ENCODE peak calls at places on chromosomes 6 and 20, in four cellular contexts. R is Peyer's patch, A is body of pancreas, J is transverse colon. U is an unnamed sample.

GRCh38 chr20:20761302-20761701 is 48.9 kb upstream of the RALGAPA2 start:
- DNase-seq in R (no peak), A (no peak), J (no peak), U (no peak)

GRCh38 chr6:105179244-105180065 is at the start of gene POPDC3:
- DNase-seq in R (peak), A (no peak), J (peak), U (no peak)

GRCh38 chr6:145214570-145214969 is 520.8 kb downstream of the EPM2A start:
- DNase-seq in R (no peak), A (no peak), J (no peak), U (peak)

GRCh38 chr20:56922497-56922896 is 293.4 kb downstream of the TFAP2C start:
- DNase-seq in R (no peak), A (no peak), J (no peak), U (no peak)

GRCh38 chr6:30480536-30481156 is 8.7 kb upstream of the HLA-E start:
- DNase-seq in R (no peak), A (no peak), J (no peak), U (no peak)

GRCh38 chr6:152701081-152701862 is 3.6 kb downstream of the MYCT1 start:
- DNase-seq in R (no peak), A (no peak), J (no peak), U (no peak)

GRCh38 chr6:25583099-25583498 is 68.9 kb upstream of the SCGN start:
- DNase-seq in R (no peak), A (no peak), J (no peak), U (no peak)

GRCh38 chr6:12548526-12548925 is 168.0 kb upstream of the PHACTR1 start:
- DNase-seq in R (no peak), A (no peak), J (no peak), U (no peak)

GRCh38 chr6:69988458-69989126 is 122.2 kb downstream of the COL19A1 start:
- DNase-seq in R (no peak), A (no peak), J (no peak), U (no peak)

GRCh38 chr6:104787305-104787704 is 72.4 kb downstream of the HACE1 start:
- DNase-seq in R (no peak), A (no peak), J (no peak), U (no peak)

GRCh38 chr20:22578221-22579118 is 5.9 kb downstream of the FOXA2 start:
- DNase-seq in R (no peak), A (peak), J (peak), U (no peak)

GRCh38 chr6:50724381-50725124 is 11.2 kb downstream of the TFAP2D start:
- DNase-seq in R (no peak), A (no peak), J (no peak), U (no peak)

GRCh38 chr6:55802259-55802658 is 73.1 kb downstream of the BMP5 start:
- DNase-seq in R (no peak), A (no peak), J (no peak), U (no peak)

GRCh38 chr6:18269253-18269652 is 4.9 kb upstream of the DEK start:
- DNase-seq in R (no peak), A (no peak), J (no peak), U (no peak)

GRCh38 chr20:51487525-51488279 is 54.8 kb downstream of the NFATC2 start:
- DNase-seq in R (no peak), A (no peak), J (no peak), U (no peak)

GRCh38 chr20:9319687-9320384 is 194.6 kb upstream of the LAMP5 start:
- DNase-seq in R (no peak), A (no peak), J (no peak), U (no peak)

GRCh38 chr6:99943846-99944245 is 50.2 kb downstream of the MCHR2 start:
- DNase-seq in R (no peak), A (no peak), J (no peak), U (no peak)

GRCh38 chr20:4787069-4787468 is 65.4 kb downstream of the PRND start:
- DNase-seq in R (no peak), A (no peak), J (no peak), U (peak)

GRCh38 chr20:10715035-10715434 is 41.2 kb upstream of the JAG1 start:
- DNase-seq in R (no peak), A (no peak), J (no peak), U (no peak)

GRCh38 chr6:144786825-144787224 is 501.7 kb downstream of the UTRN start:
- DNase-seq in R (no peak), A (no peak), J (no peak), U (no peak)

GRCh38 chr20:41004561-41005360 is 23.9 kb upstream of the TOP1 start:
- DNase-seq in R (no peak), A (no peak), J (no peak), U (no peak)

GRCh38 chr6:100633096-100633766 is 168.5 kb upstream of the SIM1 start:
- DNase-seq in R (no peak), A (no peak), J (no peak), U (peak)

GRCh38 chr20:50729925-50730764 is 1.2 kb upstream of the PARD6B start:
- DNase-seq in R (peak), A (peak), J (peak), U (no peak)

GRCh38 chr20:2101057-2101934 is at the start of gene STK35:
- DNase-seq in R (no peak), A (peak), J (peak), U (peak)

GRCh38 chr20:49671429-49671828 is 42.2 kb downstream of the B4GALT5 start:
- DNase-seq in R (no peak), A (no peak), J (no peak), U (peak)

GRCh38 chr20:49666906-49667305 is 46.8 kb downstream of the B4GALT5 start:
- DNase-seq in R (no peak), A (no peak), J (no peak), U (no peak)

GRCh38 chr20:49669601-49670189 is 44.0 kb downstream of the B4GALT5 start:
- DNase-seq in R (no peak), A (no peak), J (no peak), U (no peak)

GRCh38 chr20:49665796-49666195 is 47.9 kb downstream of the B4GALT5 start:
- DNase-seq in R (no peak), A (no peak), J (no peak), U (no peak)

GRCh38 chr20:49668181-49668877 is 45.3 kb downstream of the B4GALT5 start:
- DNase-seq in R (peak), A (peak), J (peak), U (peak)
- TF ChIP-seq POLR2A in R (no peak), A (no peak), J (no peak), U (no peak)

GRCh38 chr6:166954118-166954713 is 2.1 kb downstream of the RNASET2 start:
- DNase-seq in R (no peak), A (no peak), J (peak), U (no peak)

GRCh38 chr6:166956444-166957086 is at the start of gene RNASET2:
- DNase-seq in R (peak), A (peak), J (peak), U (peak)

GRCh38 chr6:166957087-166957804 is 896 bp upstream of the RNASET2 start:
- DNase-seq in R (peak), A (peak), J (peak), U (peak)

GRCh38 chr6:166955865-166956443 is 396 bp downstream of the RNASET2 start:
- DNase-seq in R (no peak), A (peak), J (no peak), U (no peak)

DNA sequence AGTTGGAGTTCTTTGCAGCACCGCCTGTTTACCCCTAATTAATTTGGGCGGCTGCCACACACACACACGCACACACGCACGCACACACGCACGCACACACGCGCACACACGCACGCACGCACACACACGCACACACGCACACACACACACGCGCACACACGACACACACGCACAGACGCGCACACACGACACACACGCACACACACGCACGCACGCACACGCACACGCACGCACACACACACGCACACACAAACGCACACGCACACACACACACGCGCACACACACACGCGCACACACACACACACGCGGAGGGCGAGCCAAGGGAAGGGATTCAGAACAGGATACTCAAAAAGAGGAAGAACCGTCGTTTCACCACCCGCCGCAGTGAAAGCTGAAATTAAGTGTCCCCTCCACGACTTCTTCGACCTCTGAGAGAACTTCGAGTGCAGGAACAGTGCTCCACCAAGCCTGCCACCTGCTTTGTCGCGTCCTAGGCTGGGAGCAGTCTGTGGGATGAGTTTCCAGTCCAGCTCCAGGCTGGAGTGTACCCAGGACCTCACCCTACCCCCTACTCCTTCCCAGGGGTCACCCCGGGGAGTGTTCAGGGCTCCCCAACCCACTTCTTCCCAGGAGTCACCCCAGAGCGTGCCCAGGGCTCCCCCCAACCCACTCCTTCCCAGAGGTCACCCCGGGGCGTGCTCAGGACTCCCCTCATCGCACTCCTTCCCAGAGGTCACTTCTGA is 1.1 kb downstream of the RNASET2 start:
- DNase-seq in R (no peak), A (peak), J (peak), U (peak)
- TF ChIP-seq POLR2A in R (no peak), A (no peak), J (no peak), U (no peak)

DNA sequence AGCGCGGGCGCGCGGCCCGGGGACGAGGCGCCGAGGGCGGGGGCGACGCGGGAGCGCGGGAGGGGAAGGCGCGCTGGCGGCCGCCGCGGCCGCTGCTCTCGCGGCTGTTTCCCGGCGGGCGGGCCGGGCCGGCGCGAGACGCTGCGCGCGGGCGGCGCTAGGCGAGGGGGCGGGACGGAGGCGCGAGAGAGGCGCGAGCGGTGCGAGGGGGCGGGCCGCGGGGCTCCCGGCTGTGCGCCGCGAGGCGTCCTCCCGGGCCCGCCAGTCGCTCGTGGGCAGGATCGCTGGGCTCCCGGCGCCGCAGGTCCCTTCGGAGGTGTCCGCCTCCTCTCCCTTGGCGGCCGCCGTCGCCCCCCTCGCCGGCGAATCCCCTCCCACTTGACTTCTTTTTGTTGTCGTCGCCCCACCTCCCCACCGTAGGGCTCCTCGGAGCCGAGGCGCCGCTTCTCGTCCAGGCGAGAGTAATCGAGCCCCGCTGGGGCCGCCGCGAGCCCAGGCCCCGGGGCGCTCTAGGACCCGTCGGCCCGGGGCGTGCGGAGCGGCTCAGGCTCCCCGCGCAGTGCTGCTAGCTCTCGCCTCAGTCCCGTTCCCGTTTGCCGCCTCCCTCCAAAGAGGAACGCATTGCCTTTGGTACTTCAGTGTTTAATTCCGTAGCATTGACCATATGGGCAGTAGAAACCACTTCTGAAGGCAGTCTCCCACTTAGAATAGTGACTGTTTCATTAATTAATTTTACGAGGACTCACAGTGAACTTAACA is at the start of gene RANBP9:
- DNase-seq in R (peak), A (peak), J (peak), U (peak)
- TF ChIP-seq POLR2A in R (peak), A (peak), J (peak), U (peak)

DNA sequence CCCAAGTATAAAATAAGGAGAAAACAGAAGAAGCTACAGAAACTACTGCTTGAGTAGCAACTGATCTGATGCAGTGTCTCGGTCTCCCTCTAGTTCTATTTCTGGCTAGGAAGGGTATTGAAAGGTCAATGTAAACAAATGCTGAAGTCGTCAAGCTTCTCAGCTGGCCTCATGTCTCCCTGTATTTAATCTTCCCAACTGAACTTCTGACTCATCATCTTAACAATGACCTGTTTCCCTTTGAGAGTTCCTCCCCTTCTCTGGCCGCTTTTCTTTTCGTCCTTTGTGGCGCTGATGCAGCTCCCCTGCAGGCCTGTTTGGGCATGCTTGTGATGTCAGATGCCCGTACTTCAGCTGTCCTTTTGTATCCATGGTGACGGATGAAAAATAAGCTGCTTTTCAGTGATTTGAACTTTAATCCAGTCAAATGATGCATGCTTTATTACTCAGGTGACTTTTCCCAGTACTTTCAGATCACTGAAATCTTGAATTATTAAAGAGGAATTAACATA is 7.8 kb upstream of the LCA5 start:
- DNase-seq in R (peak), A (peak), J (peak), U (peak)
- TF ChIP-seq POLR2A in R (no peak), A (no peak), J (no peak), U (no peak)